ENCODE peak calls at places on chromosomes 7 and 10, in seven cellular contexts. E, N, R, D, S, W and G are unnamed samples.

GRCh38 chr7:94577357-94577756 is 67.7 kb downstream of the CASD1 start:
- DNase-seq in E (no peak), N (no peak), R (no peak), D (no peak), S (no peak), W (no peak), G (no peak)

GRCh38 chr10:102230264-102230860 is 4.3 kb downstream of the ELOVL3 start:
- DNase-seq in E (peak; percentile 62), N (no peak), R (no peak), D (no peak), S (no peak), W (no peak), G (no peak)

GRCh38 chr7:29194206-29194593 is 375 bp upstream of the CHN2 start:
- DNase-seq in E (peak; percentile 9), N (peak; percentile 84), R (no peak), D (no peak), S (peak; percentile 11), W (no peak), G (peak; percentile 18)

GRCh38 chr10:86742230-86742629 is 14.2 kb upstream of the BMPR1A start:
- DNase-seq in E (no peak), N (no peak), R (no peak), D (no peak), S (no peak), W (no peak), G (no peak)

GRCh38 chr7:92956575-92956974 is 120.2 kb upstream of the CDK6 start:
- DNase-seq in E (no peak), N (no peak), R (no peak), D (no peak), S (no peak), W (no peak), G (no peak)

GRCh38 chr7:11195502-11195901 is 221.8 kb downstream of the PHF14 start:
- DNase-seq in E (no peak), N (no peak), R (no peak), D (no peak), S (no peak), W (no peak), G (no peak)

GRCh38 chr10:117131390-117132327 is 6.4 kb downstream of the VAX1 start:
- DNase-seq in E (peak; percentile 45), N (no peak), R (no peak), D (no peak), S (no peak), W (no peak), G (no peak)

GRCh38 chr7:2488272-2488645 is 12.1 kb upstream of the GRIFIN start:
- DNase-seq in E (no peak), N (no peak), R (peak; percentile 49), D (no peak), S (no peak), W (no peak), G (no peak)

GRCh38 chr10:131726460-131726861 is 174.3 kb upstream of the PPP2R2D start:
- DNase-seq in E (peak; percentile 14), N (no peak), R (no peak), D (no peak), S (peak; percentile 55), W (no peak), G (no peak)

GRCh38 chr10:93095225-93095624 is 21.5 kb downstream of the CYP26A1 start:
- DNase-seq in E (no peak), N (no peak), R (no peak), D (no peak), S (no peak), W (no peak), G (no peak)

GRCh38 chr7:97757824-97758223 is 25.9 kb downstream of the TAC1 start:
- DNase-seq in E (no peak), N (no peak), R (no peak), D (no peak), S (no peak), W (no peak), G (no peak)

GRCh38 chr7:129906700-129907099 is 46.1 kb downstream of the UBE2H start:
- DNase-seq in E (no peak), N (no peak), R (no peak), D (peak; percentile 43), S (no peak), W (no peak), G (no peak)

GRCh38 chr10:132570771-132571564 is 33.4 kb downstream of the INPP5A start:
- DNase-seq in E (no peak), N (peak; percentile 78), R (no peak), D (no peak), S (peak; percentile 44), W (peak; percentile 89), G (no peak)

GRCh38 chr10:99357691-99358090 is 28.5 kb downstream of the CNNM1 start:
- DNase-seq in E (no peak), N (no peak), R (no peak), D (no peak), S (no peak), W (no peak), G (no peak)

GRCh38 chr7:65373608-65374351 is at the start of gene ZNF92:
- DNase-seq in E (peak; percentile 98), N (peak; percentile 98), R (peak; percentile 75), D (peak; percentile 94), S (peak; percentile 98), W (peak; percentile 98), G (peak; percentile 91)

GRCh38 chr7:40175725-40176510 is 41.1 kb downstream of the SUGCT start:
- DNase-seq in E (no peak), N (no peak), R (peak; percentile 19), D (no peak), S (no peak), W (no peak), G (no peak)

GRCh38 chr10:131549116-131549515 is 237.6 kb upstream of the TCERG1L start:
- DNase-seq in E (no peak), N (no peak), R (no peak), D (no peak), S (no peak), W (no peak), G (no peak)

GRCh38 chr10:114306116-114306973 is 67.3 kb downstream of the VWA2 start:
- DNase-seq in E (no peak), N (peak; percentile 62), R (peak; percentile 84), D (no peak), S (no peak), W (no peak), G (no peak)

GRCh38 chr10:121813211-121813812 is 114.5 kb downstream of the ATE1 start:
- DNase-seq in E (no peak), N (no peak), R (no peak), D (no peak), S (no peak), W (no peak), G (no peak)

GRCh38 chr10:19119191-19119590 is 70.6 kb downstream of the MALRD1 start:
- DNase-seq in E (no peak), N (no peak), R (no peak), D (no peak), S (no peak), W (no peak), G (no peak)

GRCh38 chr7:152402384-152403250 is 33.2 kb downstream of the KMT2C start:
- DNase-seq in E (no peak), N (no peak), R (no peak), D (no peak), S (no peak), W (no peak), G (no peak)

GRCh38 chr10:11162828-11163599 is 145.3 kb downstream of the CELF2 start:
- DNase-seq in E (peak; percentile 70), N (no peak), R (no peak), D (peak; percentile 90), S (peak; percentile 79), W (peak; percentile 88), G (no peak)

GRCh38 chr7:36961691-36962090 is 237.4 kb upstream of the AOAH start:
- DNase-seq in E (no peak), N (no peak), R (no peak), D (no peak), S (no peak), W (no peak), G (no peak)

GRCh38 chr10:43140414-43140813 is 2.2 kb downstream of the CSGALNACT2 start:
- DNase-seq in E (no peak), N (no peak), R (peak; percentile 62), D (peak; percentile 56), S (no peak), W (no peak), G (no peak)

GRCh38 chr7:19560111-19560883 is 148.5 kb downstream of the POLR1F start:
- DNase-seq in E (no peak), N (no peak), R (peak; percentile 45), D (no peak), S (no peak), W (no peak), G (no peak)

GRCh38 chr7:24877790-24878311 is 102.1 kb downstream of the OSBPL3 start:
- DNase-seq in E (peak; percentile 47), N (no peak), R (no peak), D (no peak), S (peak; percentile 79), W (peak; percentile 80), G (no peak)

GRCh38 chr7:157864911-157865310 is 528.1 kb downstream of the DNAJB6 start:
- DNase-seq in E (no peak), N (peak; percentile 87), R (no peak), D (no peak), S (no peak), W (no peak), G (no peak)

GRCh38 chr10:76218045-76218444 is 786.6 kb downstream of the LRMDA start:
- DNase-seq in E (no peak), N (no peak), R (no peak), D (no peak), S (no peak), W (no peak), G (no peak)

GRCh38 chr7:121102619-121103018 is 114.1 kb downstream of the CPED1 start:
- DNase-seq in E (no peak), N (no peak), R (no peak), D (no peak), S (no peak), W (no peak), G (no peak)

GRCh38 chr10:118594392-118595063 is 920 bp downstream of the PRLHR start:
- DNase-seq in E (peak; percentile 49), N (no peak), R (no peak), D (peak; percentile 20), S (peak; percentile 43), W (peak; percentile 7), G (peak; percentile 72)

GRCh38 chr10:47456794-47457527 is 27.0 kb downstream of the ANXA8 start:
- DNase-seq in E (no peak), N (peak; percentile 75), R (no peak), D (no peak), S (no peak), W (no peak), G (no peak)